ENCODE peak calls at places on chromosomes 13 and 19, in nine cellular contexts. R is activated B cell treated with CpG ODN at 0.5 μM for 24 hours, X is fibroblast of lung, Q is cardiac muscle cell, E is endothelial cell, V is lung, K is nephron progenitor cell, U is RWPE1, C is body of pancreas. B is an unnamed sample.

GRCh38 chr19:29483641-29483920 is 42.2 kb upstream of the VSTM2B start:
- DNase-seq in R (no peak), X (no peak), Q (no peak), E (no peak), V (peak), K (no peak), U (no peak), C (no peak), B (no peak)

GRCh38 chr19:29873024-29873800 is 61.4 kb downstream of the CCNE1 start:
- DNase-seq in R (peak), X (peak), Q (peak), E (peak), V (peak), K (peak), U (peak), C (peak), B (no peak)

GRCh38 chr19:28196961-28197360 is 1016.0 kb downstream of the UQCRFS1 start:
- DNase-seq in R (no peak), X (no peak), Q (no peak), E (no peak), V (no peak), K (no peak), U (no peak), C (no peak), B (no peak)

GRCh38 chr13:110702591-110703526 is 3.1 kb downstream of the CARS2 start:
- DNase-seq in R (no peak), X (peak), Q (peak), E (no peak), V (no peak), K (peak), U (no peak), C (no peak), B (no peak)

GRCh38 chr13:35857769-35858168 is 273.4 kb downstream of the DCLK1 start:
- DNase-seq in R (no peak), X (no peak), Q (peak), E (no peak), V (no peak), K (no peak), U (no peak), C (no peak), B (no peak)

GRCh38 chr13:88590574-88590973 is 919.4 kb downstream of the SLITRK5 start:
- DNase-seq in R (no peak), X (no peak), Q (no peak), E (no peak), V (no peak), K (no peak), U (no peak), C (no peak), B (no peak)

GRCh38 chr13:51937320-51938290 is 73.6 kb downstream of the ATP7B start:
- DNase-seq in R (no peak), X (no peak), Q (no peak), E (no peak), V (no peak), K (no peak), U (no peak), C (no peak), B (no peak)

GRCh38 chr19:19817357-19817756 is 4.2 kb downstream of the ZNF506 start:
- DNase-seq in R (no peak), X (no peak), Q (no peak), E (no peak), V (no peak), K (no peak), U (no peak), C (no peak), B (no peak)

DNA sequence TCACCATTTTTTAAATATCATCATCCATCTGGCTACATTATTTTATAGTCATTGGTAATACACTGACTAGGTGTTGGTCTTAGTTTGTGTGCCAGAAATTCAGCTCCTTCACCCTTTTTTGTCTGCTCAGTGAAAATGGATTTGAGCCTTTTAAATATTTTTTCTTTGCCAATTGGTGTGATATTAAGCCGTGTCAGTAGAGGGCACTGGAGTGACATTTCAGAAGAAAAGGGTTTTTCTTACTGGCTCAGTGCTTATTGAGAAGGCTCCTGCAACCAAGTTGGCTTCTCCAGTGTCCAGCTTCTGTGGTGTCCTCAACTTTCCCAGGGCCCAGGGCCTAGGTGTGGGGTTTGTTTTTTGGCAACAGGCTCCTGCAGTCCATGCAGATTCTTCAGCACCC is 546.6 kb downstream of the DACH1 start:
- DNase-seq in R (no peak), X (peak), Q (peak), E (peak), V (no peak), K (no peak), U (no peak), C (no peak), B (no peak)
- TF ChIP-seq CTCF in R (no peak), X (peak), Q (peak), E (peak), V (no peak), K (no peak), U (peak), C (peak), B (peak)

DNA sequence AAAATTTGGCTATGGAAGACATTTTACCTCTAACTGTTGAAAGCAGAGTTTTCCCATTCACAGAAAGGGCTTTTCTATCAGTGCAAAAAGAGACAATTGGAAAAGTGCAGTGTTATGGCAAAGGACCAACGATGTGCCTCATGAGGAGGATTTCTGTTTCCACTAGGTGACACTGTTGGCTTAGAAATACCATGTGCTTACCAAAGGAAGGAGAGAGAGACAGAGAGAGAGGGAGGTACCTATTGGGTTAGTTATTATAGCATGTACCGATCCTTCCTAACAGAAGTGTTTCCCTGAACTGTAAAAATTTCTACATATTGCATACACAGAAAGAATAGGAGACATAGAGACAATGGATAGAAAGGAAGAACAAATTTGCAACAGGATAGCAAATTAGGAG is 23.9 kb upstream of the PSG4 start:
- DNase-seq in R (no peak), X (no peak), Q (no peak), E (no peak), V (no peak), K (no peak), U (no peak), C (no peak), B (no peak)
- TF ChIP-seq CTCF in R (no peak), X (no peak), Q (no peak), E (no peak), V (no peak), K (no peak), U (no peak), C (no peak), B (peak)

DNA sequence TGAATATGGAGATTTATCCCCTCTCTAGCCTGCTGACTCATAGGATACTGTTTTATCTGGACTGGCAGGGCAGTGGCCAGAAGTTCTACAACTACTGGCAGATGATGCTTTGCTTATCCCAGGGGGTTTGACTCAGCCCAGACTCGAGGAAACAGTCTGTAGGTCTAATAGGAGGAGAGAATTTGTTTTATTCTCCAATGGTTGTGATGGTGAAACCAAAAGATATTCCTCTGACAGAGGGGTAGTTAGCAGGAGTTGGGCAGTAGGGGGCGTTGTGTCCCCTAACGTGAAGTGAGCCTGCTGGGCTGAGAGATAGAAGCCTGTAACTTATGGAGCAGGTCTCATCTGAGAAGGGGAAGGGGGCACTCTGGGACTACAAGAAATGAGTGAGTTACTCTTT is 74.9 kb downstream of the WTIP start:
- DNase-seq in R (no peak), X (no peak), Q (peak), E (peak), V (no peak), K (peak), U (no peak), C (peak), B (no peak)
- TF ChIP-seq CTCF in R (no peak), X (peak), Q (peak), E (peak), V (no peak), K (peak), U (no peak), C (peak), B (peak)

GRCh38 chr13:31614704-31615103 is 124.6 kb upstream of the RXFP2 start:
- DNase-seq in R (no peak), X (no peak), Q (no peak), E (no peak), V (no peak), K (no peak), U (no peak), C (no peak), B (no peak)

GRCh38 chr13:31605076-31605858 is 134.1 kb upstream of the RXFP2 start:
- DNase-seq in R (no peak), X (no peak), Q (peak), E (no peak), V (no peak), K (no peak), U (no peak), C (no peak), B (no peak)

GRCh38 chr13:31611214-31611613 is 128.1 kb upstream of the RXFP2 start:
- DNase-seq in R (no peak), X (no peak), Q (no peak), E (no peak), V (no peak), K (no peak), U (no peak), C (no peak), B (no peak)

GRCh38 chr13:31614073-31614472 is 125.3 kb upstream of the RXFP2 start:
- DNase-seq in R (no peak), X (no peak), Q (no peak), E (no peak), V (no peak), K (no peak), U (no peak), C (no peak), B (no peak)

GRCh38 chr13:31610270-31610998 is 128.9 kb upstream of the RXFP2 start:
- DNase-seq in R (no peak), X (no peak), Q (no peak), E (no peak), V (no peak), K (no peak), U (no peak), C (no peak), B (no peak)
- TF ChIP-seq CTCF in R (no peak), X (no peak), Q (no peak), E (no peak), V (no peak), K (no peak), U (no peak), C (no peak), B (no peak)

B was measured in AG09319.